ENCODE peak calls at places on chromosome 15, in six cellular contexts. L is uterus, V is hepatocyte, O is thyroid gland, N is esophagus squamous epithelium, Q is lung. A is an unnamed sample. For H3K4me1, the result is how much of the 10 kb centered on the place peaks cover.

GRCh38 chr15:38021259-38021658 is 86.8 kb downstream of the TMCO5A start:
- DNase-seq in O (no peak), L (no peak), Q (no peak), N (no peak), V (no peak), A (no peak)

GRCh38 chr15:70478251-70478990 is 284.9 kb downstream of the UACA start:
- DNase-seq in Q (no peak), N (no peak), O (peak), L (peak), V (no peak), A (no peak)

GRCh38 chr15:95857124-95857757 is 473.3 kb upstream of the NR2F2 start:
- DNase-seq in V (no peak), O (no peak), Q (no peak), N (no peak), L (no peak), A (no peak)

GRCh38 chr15:41284425-41285177 is 47.8 kb downstream of the OIP5 start:
- DNase-seq in O (peak), V (peak), L (no peak), N (no peak), Q (no peak), A (no peak)

GRCh38 chr15:83206971-83207621 is 527 bp downstream of the HDGFL3 start:
- DNase-seq in O (peak), L (peak), V (peak), N (no peak), Q (no peak), A (no peak)

GRCh38 chr15:98720036-98720435 is 71.7 kb downstream of the IGF1R start:
- DNase-seq in V (no peak), N (no peak), Q (no peak), L (no peak), O (no peak), A (no peak)

GRCh38 chr15:96160269-96160668 is 170.2 kb upstream of the NR2F2 start:
- DNase-seq in O (peak), L (peak), V (peak), Q (peak), N (no peak), A (no peak)

GRCh38 chr15:75902129-75902557 is 1.5 kb upstream of the FBXO22 start:
- DNase-seq in O (no peak), N (no peak), Q (no peak), V (peak), L (no peak), A (no peak)

GRCh38 chr15:98083203-98083910 is 122.9 kb downstream of the ARRDC4 start:
- DNase-seq in V (no peak), O (peak), N (no peak), Q (no peak), L (no peak), A (no peak)

GRCh38 chr15:101148166-101148880 is 103.5 kb downstream of the CHSY1 start:
- DNase-seq in N (no peak), L (no peak), Q (no peak), O (no peak), V (no peak), A (no peak)
- H3K4me1 ChIP-seq in N (under half), L (under half), Q (under half), O (under half), V (under half), A (under half)

GRCh38 chr15:39926526-39926925 is 6.5 kb upstream of the GPR176 start:
- DNase-seq in Q (no peak), O (no peak), L (no peak), V (no peak), N (no peak), A (no peak)

GRCh38 chr15:39924437-39924836 is 4.4 kb upstream of the GPR176 start:
- DNase-seq in O (no peak), Q (no peak), N (no peak), V (no peak), L (no peak), A (no peak)

GRCh38 chr15:39921274-39921638 is 1.2 kb upstream of the GPR176 start:
- DNase-seq in O (no peak), Q (no peak), L (no peak), V (no peak), N (no peak), A (no peak)

GRCh38 chr15:39922450-39923092 is 2.5 kb upstream of the GPR176 start:
- DNase-seq in O (no peak), N (no peak), L (no peak), V (no peak), Q (no peak), A (no peak)

DNA sequence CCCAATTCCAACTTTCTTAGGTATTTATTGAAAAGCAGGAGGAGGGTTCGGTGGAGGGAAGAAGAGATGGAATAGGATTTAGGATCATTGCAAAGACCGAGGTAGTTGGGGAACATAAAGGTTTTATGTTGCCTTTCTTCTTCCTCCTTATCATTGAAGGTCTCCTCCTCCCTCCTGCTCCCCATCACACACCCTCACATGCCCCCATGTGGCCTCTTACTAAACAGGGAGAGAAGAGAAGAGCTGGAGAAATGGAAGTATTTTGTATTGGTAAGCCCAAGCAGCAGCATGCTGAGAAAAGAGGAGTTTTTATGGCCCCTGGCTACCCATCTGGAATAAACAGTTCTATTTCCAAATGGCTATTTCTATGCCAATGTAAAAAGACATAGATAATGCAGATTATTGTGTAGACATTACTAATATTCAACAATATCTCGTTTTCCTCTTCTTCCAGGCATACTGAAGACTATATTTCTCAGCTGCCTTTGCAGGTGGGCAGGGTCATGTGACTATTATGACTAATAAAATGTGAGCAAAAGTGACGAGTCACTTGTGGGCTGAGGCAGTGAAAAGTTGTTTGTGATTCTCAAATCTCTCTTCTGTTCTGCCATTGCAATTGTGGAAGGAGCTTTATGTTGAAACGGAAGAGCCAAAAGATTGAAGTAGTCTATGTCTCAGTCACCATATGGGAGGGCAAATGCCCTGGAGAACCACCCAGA is 5.2 kb upstream of the GPR176 start:
- DNase-seq in L (no peak), Q (no peak), N (no peak), V (no peak), O (no peak), A (no peak)
- TF ChIP-seq CTCF in L (no peak), Q (no peak), N (no peak), V (no peak), O (no peak), A (no peak)

GRCh38 chr15:89371145-89372044 is 36.8 kb upstream of the POLG start:
- DNase-seq in V (no peak), N (no peak), O (peak), Q (no peak), L (no peak), A (no peak)

GRCh38 chr15:89369548-89369947 is 34.9 kb upstream of the POLG start:
- DNase-seq in N (no peak), V (no peak), Q (no peak), O (no peak), L (no peak), A (no peak)

GRCh38 chr15:89374116-89375004 is 39.7 kb upstream of the POLG start:
- DNase-seq in O (no peak), N (no peak), V (no peak), L (no peak), Q (no peak), A (no peak)

GRCh38 chr15:89370120-89371077 is 35.8 kb upstream of the POLG start:
- DNase-seq in Q (no peak), V (no peak), O (no peak), N (no peak), L (no peak), A (no peak)

GRCh38 chr15:89372069-89373033 is 37.7 kb upstream of the POLG start:
- DNase-seq in L (no peak), V (no peak), O (no peak), Q (no peak), N (no peak), A (no peak)
- H3K4me1 ChIP-seq in L (under half), V (under half), O (under half), Q (under half), N (under half), A (under half)

DNA sequence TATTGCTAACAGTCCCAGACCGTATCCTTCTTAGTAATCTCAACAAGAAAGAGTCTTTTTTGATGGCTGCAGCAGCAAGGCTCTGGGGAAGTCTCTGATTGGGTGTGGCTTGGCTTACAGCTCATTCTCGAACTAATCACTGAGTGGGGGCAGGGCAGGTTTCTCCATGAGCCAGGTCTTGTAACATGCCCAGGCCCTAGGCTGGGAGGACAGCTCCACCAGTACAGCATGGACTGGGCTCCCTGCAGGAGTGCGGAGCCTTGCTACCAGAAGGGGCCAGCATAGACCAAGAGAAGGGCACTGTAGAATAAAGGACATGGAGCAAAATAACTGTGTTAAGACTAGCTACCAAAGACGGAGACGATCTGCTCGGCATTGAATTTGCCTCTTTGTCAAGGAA is 7.2 kb downstream of the CD276 start:
- DNase-seq in L (peak), V (peak), Q (no peak), O (peak), N (no peak), A (peak)
- TF ChIP-seq CTCF in L (no peak), V (peak), Q (no peak), O (no peak), N (no peak), A (no peak)

DNA sequence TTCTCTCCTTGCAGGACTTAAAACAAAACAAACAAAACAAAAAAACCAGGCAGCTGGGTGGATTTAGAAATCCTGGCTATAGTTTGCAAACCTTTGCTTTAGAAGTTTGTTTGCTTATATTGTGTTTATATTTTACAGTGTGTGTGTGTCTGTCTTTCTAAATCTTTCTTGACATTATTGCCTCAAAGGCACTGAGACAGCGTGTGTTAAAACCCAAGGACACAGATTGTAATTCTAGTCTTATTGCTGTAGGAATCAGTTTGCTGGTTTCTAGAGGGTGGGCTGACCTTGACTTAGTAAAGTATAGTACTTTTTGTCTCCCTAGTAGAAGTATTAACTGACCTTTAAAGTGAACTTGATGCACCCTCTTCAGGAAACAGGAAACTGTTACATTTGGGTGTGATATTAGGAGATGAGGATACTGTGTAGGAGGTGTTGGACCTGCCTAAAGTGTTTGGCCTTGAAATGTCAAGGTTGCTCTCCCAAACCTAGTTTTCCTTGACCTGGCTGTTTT is 71.0 kb downstream of the TCF12 start:
- DNase-seq in L (no peak), N (no peak), V (no peak), O (no peak), Q (no peak), A (no peak)
- H3K4me1 ChIP-seq in L (under half), N (under half), V (under half), O (under half), Q (under half), A (under half)